ENCODE peak calls at places on chromosomes 13 and 19, in five cellular contexts. R is stimulated activated CD4-positive, alpha-beta T cell treated with anti-CD3 and anti-CD28 coated beads, Interleukin-4, amount 100 ng/mL, for 1 hour; C is stimulated activated CD8-positive, alpha-beta memory T cell treated with anti-CD3 and anti-CD28 coated beads, Interleukin-7, amount 100 ng/mL, for 24 hours; W is HTR-8/SVneo; A is stomach. Q is an unnamed sample.

GRCh38 chr13:52383362-52383761 is 22.6 kb downstream of the THSD1 start:
- DNase-seq in R (no peak), C (no peak), W (no peak), A (no peak), Q (no peak)

GRCh38 chr19:409515-410242 is 732 bp upstream of the C2CD4C start:
- DNase-seq in R (no peak), C (no peak), W (no peak), A (no peak), Q (no peak)

GRCh38 chr19:13881231-13881691 is 4.3 kb downstream of the NANOS3 start:
- DNase-seq in R (peak; percentile 17), C (no peak), W (no peak), A (no peak), Q (no peak)

GRCh38 chr19:40284501-40285352 is at the start of gene AKT2:
- DNase-seq in R (peak; percentile 74), C (peak; percentile 38), W (peak; percentile 55), A (no peak), Q (no peak)

GRCh38 chr13:42728507-42729180 is 52.7 kb upstream of the FAM216B start:
- DNase-seq in R (no peak), C (no peak), W (no peak), A (no peak), Q (no peak)

GRCh38 chr19:492091-492531 is 4.2 kb upstream of the MADCAM1 start:
- DNase-seq in R (peak; percentile 41), C (no peak), W (no peak), A (no peak), Q (peak; percentile 11)

GRCh38 chr19:7159105-7159933 is 89.8 kb downstream of the ZNF557 start:
- DNase-seq in R (no peak), C (no peak), W (peak; percentile 52), A (no peak), Q (no peak)

GRCh38 chr13:85812282-85812681 is 13.1 kb upstream of the SLITRK6 start:
- DNase-seq in R (no peak), C (no peak), W (no peak), A (no peak), Q (no peak)

GRCh38 chr13:73075546-73075945 is 16.7 kb downstream of the KLF5 start:
- DNase-seq in R (no peak), C (no peak), W (no peak), A (peak; percentile 57), Q (no peak)

GRCh38 chr13:83622422-83622784 is 259.9 kb downstream of the SLITRK1 start:
- DNase-seq in R (no peak), C (no peak), W (no peak), A (no peak), Q (no peak)

GRCh38 chr13:73952683-73953082 is 181.5 kb downstream of the KLF12 start:
- DNase-seq in R (no peak), C (no peak), W (no peak), A (no peak), Q (no peak)

GRCh38 chr19:55099557-55100506 is 17.6 kb downstream of the PPP1R12C start:
- DNase-seq in R (no peak), C (no peak), W (no peak), A (no peak), Q (peak; percentile 48)

GRCh38 chr19:33771308-33772101 is 25.2 kb upstream of the KCTD15 start:
- DNase-seq in R (peak; percentile 65), C (peak; percentile 58), W (peak; percentile 76), A (peak; percentile 76), Q (peak; percentile 79)

GRCh38 chr13:38686635-38687245 is at the start of gene FREM2:
- DNase-seq in R (no peak), C (no peak), W (peak; percentile 67), A (peak; percentile 57), Q (peak; percentile 15)

GRCh38 chr19:45613926-45614725 is 12.1 kb upstream of the GPR4 start:
- DNase-seq in R (peak; percentile 21), C (no peak), W (peak; percentile 88), A (peak; percentile 31), Q (peak; percentile 92)

GRCh38 chr19:27654266-27654990 is 1558.5 kb downstream of the UQCRFS1 start:
- DNase-seq in R (no peak), C (no peak), W (no peak), A (no peak), Q (no peak)

GRCh38 chr13:31807090-31807541 is 67.8 kb downstream of the RXFP2 start:
- DNase-seq in R (no peak), C (no peak), W (no peak), A (no peak), Q (no peak)

GRCh38 chr19:30742981-30743380 is 370.8 kb downstream of the ZNF536 start:
- DNase-seq in R (no peak), C (no peak), W (no peak), A (no peak), Q (no peak)

GRCh38 chr19:7636691-7637373 is at the start of gene STXBP2:
- DNase-seq in R (peak; percentile 92), C (peak; percentile 85), W (no peak), A (peak; percentile 93), Q (peak; percentile 89)

GRCh38 chr19:22354665-22355064 is 67.5 kb downstream of the ZNF98 start:
- DNase-seq in R (no peak), C (no peak), W (no peak), A (no peak), Q (no peak)

GRCh38 chr13:51912511-51913225 is 50.9 kb downstream of the CCDC70 start:
- DNase-seq in R (no peak), C (no peak), W (no peak), A (no peak), Q (no peak)

GRCh38 chr19:51082641-51083040 is at the start of gene KLK14:
- DNase-seq in R (no peak), C (no peak), W (no peak), A (no peak), Q (no peak)

GRCh38 chr19:290539-291521 is at the start of gene PLPP2:
- DNase-seq in R (peak; percentile 42), C (no peak), W (peak; percentile 48), A (peak; percentile 93), Q (no peak)

GRCh38 chr19:48614436-48615144 is at the start of gene FAM83E:
- DNase-seq in R (no peak), C (no peak), W (no peak), A (peak; percentile 90), Q (peak; percentile 41)

GRCh38 chr13:114142640-114143490 is 10.4 kb upstream of the RASA3 start:
- DNase-seq in R (peak; percentile 14), C (no peak), W (no peak), A (peak; percentile 63), Q (no peak)

GRCh38 chr13:25335856-25336255 is 34.4 kb downstream of the NUP58 start:
- DNase-seq in R (no peak), C (no peak), W (no peak), A (no peak), Q (no peak)

GRCh38 chr19:14175351-14175792 is 30.6 kb downstream of the ADGRL1 start:
- DNase-seq in R (no peak), C (no peak), W (no peak), A (no peak), Q (no peak)

GRCh38 chr13:90615767-90616166 is 731.7 kb upstream of the MIR17HG start:
- DNase-seq in R (no peak), C (no peak), W (no peak), A (no peak), Q (no peak)

GRCh38 chr13:79385694-79386093 is 20.4 kb downstream of the RBM26 start:
- DNase-seq in R (no peak), C (no peak), W (no peak), A (no peak), Q (peak; percentile 14)

GRCh38 chr19:42274065-42274682 is 5.1 kb downstream of the CIC start:
- DNase-seq in R (no peak), C (no peak), W (no peak), A (no peak), Q (no peak)

GRCh38 chr13:113907637-113908617 is 44.1 kb upstream of the GAS6 start:
- DNase-seq in R (no peak), C (no peak), W (peak; percentile 45), A (peak; percentile 25), Q (no peak)

GRCh38 chr19:10602330-10603083 is 15.4 kb upstream of the AP1M2 start:
- DNase-seq in R (peak; percentile 90), C (peak; percentile 73), W (peak; percentile 91), A (peak; percentile 90), Q (peak; percentile 81)

GRCh38 chr13:87123987-87124784 is 547.0 kb upstream of the SLITRK5 start:
- DNase-seq in R (no peak), C (no peak), W (peak; percentile 50), A (no peak), Q (peak; percentile 90)

GRCh38 chr19:19651076-19651475 is 7.6 kb upstream of the GMIP start:
- DNase-seq in R (no peak), C (no peak), W (no peak), A (no peak), Q (no peak)

GRCh38 chr19:1112254-1113208 is 8.7 kb downstream of the GPX4 start:
- DNase-seq in R (no peak), C (no peak), W (no peak), A (peak; percentile 91), Q (no peak)

GRCh38 chr13:71758823-71759222 is 108.2 kb downstream of the DACH1 start:
- DNase-seq in R (no peak), C (no peak), W (no peak), A (no peak), Q (no peak)

GRCh38 chr19:32864318-32865007 is 5.1 kb downstream of the SLC7A9 start:
- DNase-seq in R (no peak), C (no peak), W (no peak), A (no peak), Q (no peak)

Q was measured in PC-3.